ENCODE peak calls at places on chromosome 20, in four cellular contexts. X is endothelial cell, Y is GM04504, A is DMS153. B is an unnamed sample.

GRCh38 chr20:905999-906520 is 10.1 kb downstream of the ANGPT4 start:
- DNase-seq in X (no peak), Y (no peak), A (no peak), B (no peak)

GRCh38 chr20:57493091-57493615 is 31.8 kb downstream of the CTCFL start:
- DNase-seq in X (no peak), Y (no peak), A (no peak), B (no peak)

GRCh38 chr20:9363673-9364072 is 150.7 kb upstream of the LAMP5 start:
- DNase-seq in X (no peak), Y (no peak), A (no peak), B (no peak)

GRCh38 chr20:37541326-37541725 is 13.7 kb upstream of the BLCAP start:
- DNase-seq in X (no peak), Y (no peak), A (no peak), B (no peak)

GRCh38 chr20:31915491-31916280 is 36.2 kb downstream of the PDRG1 start:
- DNase-seq in X (no peak), Y (no peak), A (peak), B (no peak)

GRCh38 chr20:37686762-37687477 is 6.9 kb upstream of the CTNNBL1 start:
- DNase-seq in X (no peak), Y (no peak), A (no peak), B (no peak)

GRCh38 chr20:50064640-50065615 is 48.0 kb downstream of the UBE2V1 start:
- DNase-seq in X (no peak), Y (no peak), A (no peak), B (peak)

GRCh38 chr20:43017241-43018030 is 172.3 kb downstream of the PTPRT start:
- DNase-seq in X (no peak), Y (no peak), A (no peak), B (no peak)

GRCh38 chr20:52959125-52959524 is 13.0 kb upstream of the TSHZ2 start:
- DNase-seq in X (no peak), Y (no peak), A (peak), B (peak)

GRCh38 chr20:17678295-17678694 is 3.7 kb downstream of the RRBP1 start:
- DNase-seq in X (no peak), Y (no peak), A (no peak), B (no peak)

GRCh38 chr20:47453167-47453782 is 48.4 kb upstream of the NCOA3 start:
- DNase-seq in X (no peak), Y (peak), A (no peak), B (no peak)

GRCh38 chr20:12966468-12967085 is 42.2 kb upstream of the SPTLC3 start:
- DNase-seq in X (no peak), Y (peak), A (no peak), B (no peak)

GRCh38 chr20:32465092-32465900 is 107.2 kb downstream of the ASXL1 start:
- DNase-seq in X (no peak), Y (no peak), A (no peak), B (no peak)

GRCh38 chr20:11676618-11677289 is 240.9 kb upstream of the BTBD3 start:
- DNase-seq in X (peak), Y (peak), A (peak), B (peak)

GRCh38 chr20:59159822-59160740 is 3.5 kb upstream of the ZNF831 start:
- DNase-seq in X (no peak), Y (no peak), A (no peak), B (no peak)

GRCh38 chr20:10939297-10939949 is 265.6 kb upstream of the JAG1 start:
- DNase-seq in X (no peak), Y (no peak), A (no peak), B (no peak)

GRCh38 chr20:46349742-46350056 is 41.4 kb upstream of the CDH22 start:
- DNase-seq in X (no peak), Y (no peak), A (no peak), B (no peak)

GRCh38 chr20:50163570-50164317 is 10.2 kb upstream of the PEDS1 start:
- DNase-seq in X (no peak), Y (peak), A (no peak), B (no peak)

GRCh38 chr20:3150908-3151307 is 8.8 kb downstream of the FASTKD5 start:
- DNase-seq in X (no peak), Y (no peak), A (no peak), B (no peak)

GRCh38 chr20:18058661-18059467 is 1.1 kb upstream of the OVOL2 start:
- DNase-seq in X (peak), Y (no peak), A (peak), B (peak)

GRCh38 chr20:21609221-21609620 is 95.4 kb upstream of the NKX2-2 start:
- DNase-seq in X (no peak), Y (peak), A (no peak), B (no peak)

GRCh38 chr20:48139262-48140041 is 354.2 kb upstream of the SULF2 start:
- DNase-seq in X (no peak), Y (no peak), A (no peak), B (no peak)

GRCh38 chr20:43022081-43022480 is 167.6 kb downstream of the PTPRT start:
- DNase-seq in X (no peak), Y (no peak), A (no peak), B (no peak)

GRCh38 chr20:14664101-14664500 is 326.7 kb upstream of the FLRT3 start:
- DNase-seq in X (no peak), Y (no peak), A (no peak), B (no peak)

GRCh38 chr20:18176318-18176785 is 38.7 kb downstream of the KAT14 start:
- DNase-seq in X (no peak), Y (no peak), A (no peak), B (peak)

GRCh38 chr20:36919715-36920333 is 31.7 kb downstream of the SAMHD1 start:
- DNase-seq in X (peak), Y (peak), A (peak), B (peak)